ENCODE peak calls at places on chromosomes 5 and 9, in eight cellular contexts. W is cardiac fibroblast; B is activated CD8-positive, alpha-beta memory T cell treated with anti-CD3 and anti-CD28 coated beads for 24 hours; I is NCI-H510A; J is SK-N-SH; S is non-pigmented ciliary epithelial cell; Y is KBM-7; Z is transverse colon. G is an unnamed sample.

GRCh38 chr5:112384523-112384922 is 34.6 kb downstream of the EPB41L4A start:
- DNase-seq in Z (no peak), I (no peak), Y (no peak), S (no peak), B (no peak), W (no peak), J (no peak), G (no peak)

GRCh38 chr9:104971521-104971920 is 43.6 kb upstream of the ABCA1 start:
- DNase-seq in J (no peak), W (no peak), B (no peak), Z (no peak), I (no peak), Y (no peak), S (no peak), G (no peak)

GRCh38 chr9:116555102-116555501 is 132.0 kb upstream of the TRIM32 start:
- DNase-seq in Y (no peak), I (no peak), J (no peak), B (no peak), Z (no peak), S (no peak), W (no peak), G (no peak)

GRCh38 chr5:53032188-53032587 is 43.0 kb downstream of the ITGA2 start:
- DNase-seq in S (no peak), W (no peak), B (no peak), J (no peak), I (no peak), Z (no peak), Y (no peak), G (no peak)

GRCh38 chr9:115229496-115229895 is 111.5 kb upstream of the TNC start:
- DNase-seq in J (no peak), I (no peak), S (no peak), Y (no peak), W (no peak), Z (no peak), B (no peak), G (no peak)

GRCh38 chr5:105639068-105639467 is 2031.7 kb downstream of the EFNA5 start:
- DNase-seq in Y (no peak), J (no peak), S (no peak), I (no peak), Z (no peak), W (no peak), B (no peak), G (no peak)

GRCh38 chr9:70283848-70284247 is 25.1 kb downstream of the SMC5 start:
- DNase-seq in Z (no peak), B (no peak), S (no peak), J (no peak), Y (no peak), W (no peak), I (no peak), G (no peak)

GRCh38 chr5:10632110-10632903 is 68.4 kb downstream of the ANKRD33B start:
- DNase-seq in Y (peak; percentile 79), Z (peak; percentile 53), I (no peak), B (peak; percentile 72), W (no peak), J (no peak), S (no peak), G (no peak)

GRCh38 chr9:135902655-135903357 is 4.5 kb downstream of the CAMSAP1 start:
- DNase-seq in W (no peak), Z (no peak), I (no peak), B (no peak), J (no peak), Y (no peak), S (no peak), G (no peak)

GRCh38 chr5:178529080-178529479 is 61.1 kb downstream of the COL23A1 start:
- DNase-seq in S (no peak), W (no peak), I (no peak), B (no peak), Y (no peak), Z (no peak), J (no peak), G (no peak)

GRCh38 chr5:52469420-52469819 is 318.3 kb upstream of the ITGA1 start:
- DNase-seq in Z (no peak), S (no peak), I (no peak), J (no peak), B (no peak), W (no peak), Y (no peak), G (no peak)

GRCh38 chr5:173012882-173013281 is 29.3 kb downstream of the ATP6V0E1 start:
- DNase-seq in B (no peak), S (no peak), Z (no peak), I (no peak), W (peak; percentile 39), J (no peak), Y (no peak), G (no peak)

GRCh38 chr9:97954550-97954989 is 16.6 kb upstream of the HEMGN start:
- DNase-seq in B (peak; percentile 71), J (peak; percentile 58), S (no peak), Z (peak; percentile 48), Y (peak; percentile 53), W (peak; percentile 13), I (peak; percentile 20), G (no peak)

GRCh38 chr5:172523146-172523745 is 68.9 kb upstream of the SH3PXD2B start:
- DNase-seq in Y (no peak), I (no peak), S (no peak), Z (no peak), B (peak; percentile 17), J (no peak), W (no peak), G (no peak)

GRCh38 chr9:113875917-113876805 is at the start of gene ZNF618:
- DNase-seq in Y (no peak), W (peak; percentile 44), B (peak; percentile 67), Z (peak; percentile 24), I (peak; percentile 58), J (peak; percentile 91), S (no peak), G (no peak)

GRCh38 chr9:36623280-36623679 is 50.6 kb downstream of the MELK start:
- DNase-seq in S (no peak), J (no peak), W (peak; percentile 22), B (no peak), I (no peak), Y (no peak), Z (no peak), G (no peak)

GRCh38 chr5:57117601-57118000 is 56.3 kb upstream of the GPBP1 start:
- DNase-seq in W (no peak), Y (peak; percentile 11), J (no peak), I (no peak), B (peak; percentile 57), S (no peak), Z (no peak), G (no peak)

GRCh38 chr9:71719088-71719487 is 49.2 kb downstream of the CEMIP2 start:
- DNase-seq in S (no peak), Y (no peak), W (no peak), J (no peak), B (no peak), I (no peak), Z (no peak), G (no peak)

GRCh38 chr5:131634666-131634995 is 398 bp downstream of the RAPGEF6 start:
- DNase-seq in W (peak; percentile 52), I (no peak), Z (peak; percentile 66), B (no peak), Y (peak; percentile 76), S (no peak), J (peak; percentile 67), G (no peak)

GRCh38 chr9:76545191-76545590 is 86.2 kb downstream of the GCNT1 start:
- DNase-seq in J (no peak), B (no peak), Z (peak; percentile 26), S (no peak), Y (no peak), W (no peak), I (no peak), G (no peak)

GRCh38 chr9:133656211-133657119 is 20.3 kb downstream of the DBH start:
- DNase-seq in B (peak; percentile 62), I (no peak), W (no peak), Y (no peak), S (no peak), J (no peak), Z (no peak), G (no peak)

GRCh38 chr9:16825971-16826370 is 44.5 kb downstream of the BNC2 start:
- DNase-seq in B (no peak), Y (no peak), Z (peak; percentile 12), W (peak; percentile 54), I (no peak), S (peak; percentile 93), J (no peak), G (peak; percentile 92)

GRCh38 chr9:124771021-124771866 is at the start of gene NR6A1:
- DNase-seq in J (peak; percentile 98), B (peak; percentile 96), Y (peak; percentile 97), S (peak; percentile 70), W (peak; percentile 97), Z (peak; percentile 98), I (peak; percentile 91), G (peak; percentile 85)

GRCh38 chr5:140632366-140633080 is 452 bp downstream of the CD14 start:
- DNase-seq in W (peak; percentile 77), J (no peak), Y (no peak), I (no peak), S (no peak), Z (peak; percentile 63), B (peak; percentile 82), G (no peak)

GRCh38 chr9:109238125-109238524 is 71.1 kb upstream of the FRRS1L start:
- DNase-seq in Z (no peak), J (no peak), W (no peak), B (no peak), S (no peak), Y (no peak), I (no peak), G (no peak)

GRCh38 chr5:36877667-36878420 is 1.3 kb downstream of the NIPBL start:
- DNase-seq in J (peak; percentile 28), S (no peak), I (no peak), Y (peak; percentile 47), W (peak; percentile 31), Z (no peak), B (no peak), G (no peak)

GRCh38 chr5:55897905-55898304 is 46.7 kb downstream of the IL31RA start:
- DNase-seq in Y (no peak), B (no peak), I (no peak), W (peak; percentile 91), Z (no peak), S (peak; percentile 93), J (peak; percentile 87), G (peak; percentile 92)

GRCh38 chr5:79488058-79488457 is 25.9 kb downstream of the HOMER1 start:
- DNase-seq in J (peak; percentile 33), Z (no peak), S (no peak), Y (no peak), W (no peak), B (no peak), I (no peak), G (no peak)

GRCh38 chr9:15725953-15726352 is 173.1 kb downstream of the CCDC171 start:
- DNase-seq in B (no peak), Z (no peak), I (no peak), S (no peak), Y (no peak), J (no peak), W (no peak), G (peak; percentile 59)

GRCh38 chr5:148969291-148969690 is 93.6 kb downstream of the SH3TC2 start:
- DNase-seq in J (no peak), S (no peak), Z (no peak), I (no peak), Y (no peak), B (no peak), W (no peak), G (no peak)

GRCh38 chr5:116778611-116779010 is 204.0 kb upstream of the SEMA6A start:
- DNase-seq in B (no peak), W (no peak), I (no peak), J (no peak), Z (no peak), S (no peak), Y (no peak), G (no peak)

GRCh38 chr9:123426406-123426805 is 70.4 kb downstream of the CRB2 start:
- DNase-seq in I (no peak), J (no peak), S (no peak), B (no peak), Y (no peak), W (no peak), Z (no peak), G (no peak)

GRCh38 chr5:170638454-170639220 is 134.8 kb downstream of the KCNIP1 start:
- DNase-seq in I (no peak), J (peak; percentile 87), W (peak; percentile 57), Z (peak; percentile 60), B (peak; percentile 88), Y (peak; percentile 62), S (no peak), G (no peak)

GRCh38 chr5:42993516-42994284 is 46.4 kb downstream of the ANXA2R start:
- DNase-seq in Z (peak; percentile 33), B (peak; percentile 81), S (no peak), W (peak; percentile 89), Y (peak; percentile 78), I (no peak), J (no peak), G (no peak)

G was measured in HFF-Myc.